ENCODE peak calls at places on chromosomes 7 and 10, in five cellular contexts. A, X, C, H and N are unnamed samples.

GRCh38 chr7:22584179-22584578 is 84.2 kb upstream of the STEAP1B start:
- DNase-seq in A (no peak), X (no peak), C (no peak), H (no peak), N (no peak)

GRCh38 chr7:22827563-22827962 is 4.9 kb upstream of the TOMM7 start:
- DNase-seq in A (no peak), X (no peak), C (no peak), H (no peak), N (no peak)

GRCh38 chr7:128030999-128031681 is at the start of gene LRRC4:
- DNase-seq in A (peak; percentile 29), X (peak; percentile 48), C (no peak), H (peak; percentile 26), N (no peak)

GRCh38 chr7:2641406-2642393 is 9.9 kb downstream of the TTYH3 start:
- DNase-seq in A (peak; percentile 84), X (peak; percentile 94), C (peak; percentile 87), H (peak; percentile 94), N (no peak)

GRCh38 chr10:63103971-63104409 is 29.1 kb upstream of the NRBF2 start:
- DNase-seq in A (no peak), X (no peak), C (peak; percentile 54), H (no peak), N (no peak)

GRCh38 chr10:32253300-32253699 is 93.7 kb downstream of the EPC1 start:
- DNase-seq in A (no peak), X (peak; percentile 32), C (peak; percentile 40), H (no peak), N (no peak)

GRCh38 chr7:41268874-41269273 is 434.0 kb downstream of the INHBA start:
- DNase-seq in A (no peak), X (no peak), C (no peak), H (no peak), N (no peak)

GRCh38 chr7:91348686-91349085 is 84.5 kb downstream of the FZD1 start:
- DNase-seq in A (no peak), X (no peak), C (no peak), H (no peak), N (no peak)

GRCh38 chr10:3737811-3738311 is 47.1 kb downstream of the KLF6 start:
- DNase-seq in A (no peak), X (no peak), C (no peak), H (no peak), N (no peak)

GRCh38 chr7:127903913-127904705 is 127.1 kb downstream of the LRRC4 start:
- DNase-seq in A (no peak), X (no peak), C (no peak), H (no peak), N (no peak)

GRCh38 chr10:6737758-6738463 is 157.8 kb upstream of the PRKCQ start:
- DNase-seq in A (no peak), X (no peak), C (no peak), H (no peak), N (no peak)

GRCh38 chr10:110311357-110311949 is 6.7 kb upstream of the SMNDC1 start:
- DNase-seq in A (peak; percentile 67), X (peak; percentile 57), C (no peak), H (peak; percentile 55), N (no peak)

GRCh38 chr7:142098004-142098403 is 13.5 kb upstream of the MGAM2 start:
- DNase-seq in A (no peak), X (no peak), C (no peak), H (no peak), N (no peak)

GRCh38 chr7:144854839-144855424 is 19.1 kb upstream of the TPK1 start:
- DNase-seq in A (no peak), X (no peak), C (no peak), H (no peak), N (no peak)

GRCh38 chr7:108525327-108525984 is 479 bp downstream of the PNPLA8 start:
- DNase-seq in A (no peak), X (no peak), C (no peak), H (no peak), N (no peak)

GRCh38 chr7:143484059-143484458 is 6.4 kb downstream of the TAS2R41 start:
- DNase-seq in A (no peak), X (no peak), C (no peak), H (no peak), N (no peak)

GRCh38 chr7:135758531-135758932 is 9.9 kb upstream of the FAM180A start:
- DNase-seq in A (no peak), X (no peak), C (no peak), H (peak; percentile 60), N (no peak)

GRCh38 chr7:138483516-138483915 is 23.5 kb downstream of the TRIM24 start:
- DNase-seq in A (no peak), X (no peak), C (no peak), H (no peak), N (no peak)

GRCh38 chr10:80458263-80458625 is 4.1 kb downstream of the TSPAN14 start:
- DNase-seq in A (no peak), X (no peak), C (no peak), H (no peak), N (no peak)

GRCh38 chr7:76133839-76134238 is 67.9 kb upstream of the SRRM3 start:
- DNase-seq in A (no peak), X (no peak), C (no peak), H (no peak), N (no peak)

GRCh38 chr10:33571616-33572015 is 237.1 kb upstream of the NRP1 start:
- DNase-seq in A (no peak), X (no peak), C (no peak), H (no peak), N (no peak)

GRCh38 chr10:784759-785538 is 95.5 kb upstream of the DIP2C start:
- DNase-seq in A (peak; percentile 79), X (peak; percentile 69), C (peak; percentile 65), H (peak; percentile 33), N (no peak)

GRCh38 chr7:16026253-16027020 is 340.0 kb upstream of the MEOX2 start:
- DNase-seq in A (no peak), X (no peak), C (no peak), H (peak; percentile 42), N (no peak)

GRCh38 chr10:48945441-48946143 is 6.0 kb upstream of the LRRC18 start:
- DNase-seq in A (no peak), X (no peak), C (no peak), H (no peak), N (no peak)

GRCh38 chr7:117711556-117711955 is 161.7 kb downstream of the CTTNBP2 start:
- DNase-seq in A (no peak), X (no peak), C (no peak), H (no peak), N (no peak)

GRCh38 chr7:117705630-117706029 is 167.6 kb downstream of the CTTNBP2 start:
- DNase-seq in A (no peak), X (no peak), C (no peak), H (no peak), N (no peak)

GRCh38 chr7:117704098-117704497 is 169.1 kb downstream of the CTTNBP2 start:
- DNase-seq in A (no peak), X (no peak), C (no peak), H (no peak), N (no peak)

GRCh38 chr7:117707080-117707479 is 166.2 kb downstream of the CTTNBP2 start:
- DNase-seq in A (no peak), X (no peak), C (no peak), H (no peak), N (no peak)

GRCh38 chr7:117706191-117706590 is 167.1 kb downstream of the CTTNBP2 start:
- DNase-seq in A (no peak), X (no peak), C (no peak), H (no peak), N (no peak)
- H3K27ac ChIP-seq in A (no peak overlapping the region), X (no peak overlapping the region), C (no peak overlapping the region), H (no peak overlapping the region), N (no peak overlapping the region)

DNA sequence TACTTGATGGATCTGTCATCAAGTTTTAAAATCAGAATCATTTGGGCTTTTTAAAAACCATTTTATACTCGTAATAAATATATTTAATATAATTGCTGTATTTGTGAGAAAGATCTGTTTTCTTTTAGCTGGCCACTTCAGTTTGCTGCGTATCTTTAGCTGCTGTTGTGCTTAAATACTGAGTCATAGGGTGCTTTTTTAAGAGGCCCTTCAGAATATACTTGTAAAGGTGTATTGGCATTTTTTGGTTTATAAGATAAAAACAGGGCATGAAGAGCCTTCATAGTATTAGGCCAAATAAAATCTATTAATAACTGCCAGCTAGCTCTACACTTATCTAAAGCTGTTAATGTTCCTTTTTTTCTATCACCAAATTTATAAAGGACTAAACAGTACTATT is 43.8 kb downstream of the STK17A start:
- DNase-seq in A (no peak), X (no peak), C (no peak), H (no peak), N (no peak)
- H3K27ac ChIP-seq in A (no peak overlapping the region), X (peak overlapping the region; percentile 29), C (no peak overlapping the region), H (no peak overlapping the region), N (no peak overlapping the region)

DNA sequence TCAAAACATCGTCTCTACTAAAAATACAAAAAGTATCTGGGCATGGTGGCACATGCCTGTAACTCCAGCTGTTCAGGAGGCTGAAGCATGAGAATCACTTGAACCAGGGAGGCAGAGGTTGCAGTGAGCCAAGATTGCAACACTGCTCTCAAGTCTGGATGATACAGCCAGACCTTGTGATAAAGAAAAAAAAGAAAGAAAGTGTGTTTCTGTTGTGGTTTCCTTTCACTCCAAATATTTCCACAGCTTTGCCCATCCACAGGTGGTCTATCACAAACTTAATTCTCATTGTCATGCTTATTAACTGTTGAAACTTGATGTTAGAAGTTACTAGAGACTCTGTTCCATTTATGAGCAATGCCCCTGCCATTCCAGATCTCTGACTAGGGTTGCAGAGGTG is 316.0 kb upstream of the SEMA3C start:
- DNase-seq in A (no peak), X (no peak), C (no peak), H (no peak), N (no peak)
- H3K27ac ChIP-seq in A (no peak overlapping the region), X (no peak overlapping the region), C (no peak overlapping the region), H (no peak overlapping the region), N (no peak overlapping the region)

GRCh38 chr10:89537361-89537760 is 2.0 kb upstream of the SLC16A12 start:
- DNase-seq in A (no peak), X (no peak), C (no peak), H (no peak), N (no peak)

GRCh38 chr10:89532476-89532875 is 2.9 kb downstream of the SLC16A12 start:
- DNase-seq in A (no peak), X (no peak), C (no peak), H (no peak), N (no peak)

GRCh38 chr10:89536013-89536354 is 590 bp upstream of the SLC16A12 start:
- DNase-seq in A (no peak), X (no peak), C (no peak), H (no peak), N (no peak)

GRCh38 chr10:89534826-89535166 is 598 bp downstream of the SLC16A12 start:
- DNase-seq in A (no peak), X (no peak), C (no peak), H (no peak), N (no peak)

GRCh38 chr10:89535185-89536012 is at the start of gene SLC16A12:
- DNase-seq in A (peak; percentile 68), X (no peak), C (peak; percentile 80), H (peak; percentile 26), N (no peak)
- H3K27ac ChIP-seq in A (peak within 1 kb of the TSS; percentile 92), X (no peak within 1 kb of the TSS), C (no peak within 1 kb of the TSS), H (peak within 1 kb of the TSS; percentile 77), N (no peak within 1 kb of the TSS)

GRCh38 chr10:27485368-27485767 is 18.7 kb upstream of the RAB18 start:
- DNase-seq in A (no peak), X (no peak), C (no peak), H (no peak), N (no peak)
- H3K27ac ChIP-seq in A (no peak overlapping the region), X (no peak overlapping the region), C (no peak overlapping the region), H (no peak overlapping the region), N (no peak overlapping the region)

GRCh38 chr10:103645141-103646054 is 151.9 kb downstream of the NEURL1 start:
- DNase-seq in A (peak; percentile 46), X (peak; percentile 43), C (no peak), H (peak; percentile 69), N (no peak)
- H3K27ac ChIP-seq in A (no peak overlapping the region), X (peak overlapping the region; percentile 68), C (no peak overlapping the region), H (peak overlapping the region; percentile 20), N (peak overlapping the region; percentile 74)

GRCh38 chr10:24721254-24722106 is 2.2 kb downstream of the ARHGAP21 start:
- DNase-seq in A (peak; percentile 52), X (peak; percentile 52), C (peak; percentile 59), H (peak; percentile 12), N (no peak)
- H3K27ac ChIP-seq in A (peak overlapping the region; percentile 97), X (peak overlapping the region; percentile 98), C (no peak overlapping the region), H (peak overlapping the region; percentile 99), N (peak overlapping the region; percentile 96)